ENCODE peak calls at places on chromosomes 3 and 15, in six cellular contexts. One of them, this sample, is unnamed. For H3K4me1, the result is how much of the 10 kb centered on the place peaks cover.

GRCh38 chr15:81038975-81039607 is 38.4 kb downstream of the TLNRD1 start:
- DNase-seq in heart right ventricle: no peak
- DNase-seq in ovary: no peak
- DNase-seq in hepatocyte: peak
- DNase-seq in effector memory CD4-positive, alpha-beta T cell: no peak
- DNase-seq in left ventricle myocardium inferior: no peak
- DNase-seq in this sample: no peak

GRCh38 chr15:48856947-48857346 is 21.0 kb upstream of the EID1 start:
- DNase-seq in hepatocyte: no peak
- DNase-seq in effector memory CD4-positive, alpha-beta T cell: no peak
- DNase-seq in ovary: no peak
- DNase-seq in heart right ventricle: no peak
- DNase-seq in left ventricle myocardium inferior: no peak
- DNase-seq in this sample: no peak

GRCh38 chr3:108818404-108818803 is 4.2 kb upstream of the TRAT1 start:
- DNase-seq in effector memory CD4-positive, alpha-beta T cell: peak
- DNase-seq in ovary: no peak
- DNase-seq in hepatocyte: peak
- DNase-seq in left ventricle myocardium inferior: no peak
- DNase-seq in heart right ventricle: no peak
- DNase-seq in this sample: no peak

GRCh38 chr15:29183071-29183831 is 86.4 kb downstream of the NSMCE3 start:
- DNase-seq in effector memory CD4-positive, alpha-beta T cell: no peak
- DNase-seq in hepatocyte: no peak
- DNase-seq in ovary: no peak
- DNase-seq in heart right ventricle: no peak
- DNase-seq in left ventricle myocardium inferior: no peak
- DNase-seq in this sample: no peak

GRCh38 chr3:150370129-150370602 is 37.9 kb upstream of the TSC22D2 start:
- DNase-seq in heart right ventricle: no peak
- DNase-seq in hepatocyte: peak
- DNase-seq in effector memory CD4-positive, alpha-beta T cell: no peak
- DNase-seq in left ventricle myocardium inferior: no peak
- DNase-seq in ovary: peak
- DNase-seq in this sample: peak

GRCh38 chr3:136194409-136195257 is 1.5 kb downstream of the MSL2 start:
- DNase-seq in heart right ventricle: no peak
- DNase-seq in left ventricle myocardium inferior: peak
- DNase-seq in hepatocyte: peak
- DNase-seq in ovary: peak
- DNase-seq in effector memory CD4-positive, alpha-beta T cell: peak
- DNase-seq in this sample: peak

GRCh38 chr15:68524753-68525584 is 53.8 kb upstream of the CORO2B start:
- DNase-seq in heart right ventricle: no peak
- DNase-seq in left ventricle myocardium inferior: no peak
- DNase-seq in hepatocyte: no peak
- DNase-seq in ovary: no peak
- DNase-seq in effector memory CD4-positive, alpha-beta T cell: no peak
- DNase-seq in this sample: no peak

GRCh38 chr3:185270262-185270955 is 16.6 kb upstream of the EHHADH start:
- DNase-seq in effector memory CD4-positive, alpha-beta T cell: no peak
- DNase-seq in hepatocyte: peak
- DNase-seq in ovary: no peak
- DNase-seq in heart right ventricle: no peak
- DNase-seq in left ventricle myocardium inferior: no peak
- DNase-seq in this sample: no peak

GRCh38 chr15:66269326-66270090 is 16.0 kb upstream of the MEGF11 start:
- DNase-seq in left ventricle myocardium inferior: no peak
- DNase-seq in hepatocyte: peak
- DNase-seq in ovary: no peak
- DNase-seq in effector memory CD4-positive, alpha-beta T cell: no peak
- DNase-seq in heart right ventricle: no peak
- DNase-seq in this sample: no peak

GRCh38 chr3:111956995-111957736 is 21.7 kb upstream of the ABHD10 start:
- DNase-seq in left ventricle myocardium inferior: no peak
- DNase-seq in ovary: no peak
- DNase-seq in heart right ventricle: no peak
- DNase-seq in hepatocyte: no peak
- DNase-seq in effector memory CD4-positive, alpha-beta T cell: no peak
- DNase-seq in this sample: no peak

GRCh38 chr15:64112904-64113303 is 17.1 kb downstream of the SNX1 start:
- DNase-seq in ovary: no peak
- DNase-seq in effector memory CD4-positive, alpha-beta T cell: no peak
- DNase-seq in heart right ventricle: no peak
- DNase-seq in hepatocyte: no peak
- DNase-seq in left ventricle myocardium inferior: no peak
- DNase-seq in this sample: no peak

GRCh38 chr3:33438871-33439270 is 1.3 kb downstream of the UBP1 start:
- DNase-seq in hepatocyte: no peak
- DNase-seq in ovary: no peak
- DNase-seq in heart right ventricle: no peak
- DNase-seq in effector memory CD4-positive, alpha-beta T cell: no peak
- DNase-seq in left ventricle myocardium inferior: no peak
- DNase-seq in this sample: no peak

GRCh38 chr3:89107461-89108035 is at the start of gene EPHA3:
- DNase-seq in effector memory CD4-positive, alpha-beta T cell: peak
- DNase-seq in heart right ventricle: peak
- DNase-seq in hepatocyte: peak
- DNase-seq in ovary: peak
- DNase-seq in left ventricle myocardium inferior: peak
- DNase-seq in this sample: peak

GRCh38 chr15:42035362-42035761 is 14.5 kb upstream of the PLA2G4E start:
- DNase-seq in hepatocyte: peak
- DNase-seq in left ventricle myocardium inferior: no peak
- DNase-seq in effector memory CD4-positive, alpha-beta T cell: no peak
- DNase-seq in heart right ventricle: no peak
- DNase-seq in ovary: no peak
- DNase-seq in this sample: no peak

GRCh38 chr3:117632191-117632590 is 922.6 kb downstream of the TUSC7 start:
- DNase-seq in heart right ventricle: no peak
- DNase-seq in effector memory CD4-positive, alpha-beta T cell: no peak
- DNase-seq in ovary: no peak
- DNase-seq in hepatocyte: no peak
- DNase-seq in left ventricle myocardium inferior: no peak
- DNase-seq in this sample: no peak

GRCh38 chr3:127457094-127457475 is 133.4 kb downstream of the TPRA1 start:
- DNase-seq in effector memory CD4-positive, alpha-beta T cell: no peak
- DNase-seq in heart right ventricle: peak
- DNase-seq in left ventricle myocardium inferior: peak
- DNase-seq in hepatocyte: peak
- DNase-seq in ovary: peak
- DNase-seq in this sample: peak

GRCh38 chr15:47037003-47037402 is 680.3 kb upstream of the SEMA6D start:
- DNase-seq in heart right ventricle: no peak
- DNase-seq in effector memory CD4-positive, alpha-beta T cell: no peak
- DNase-seq in left ventricle myocardium inferior: no peak
- DNase-seq in ovary: no peak
- DNase-seq in hepatocyte: no peak
- DNase-seq in this sample: no peak

DNA sequence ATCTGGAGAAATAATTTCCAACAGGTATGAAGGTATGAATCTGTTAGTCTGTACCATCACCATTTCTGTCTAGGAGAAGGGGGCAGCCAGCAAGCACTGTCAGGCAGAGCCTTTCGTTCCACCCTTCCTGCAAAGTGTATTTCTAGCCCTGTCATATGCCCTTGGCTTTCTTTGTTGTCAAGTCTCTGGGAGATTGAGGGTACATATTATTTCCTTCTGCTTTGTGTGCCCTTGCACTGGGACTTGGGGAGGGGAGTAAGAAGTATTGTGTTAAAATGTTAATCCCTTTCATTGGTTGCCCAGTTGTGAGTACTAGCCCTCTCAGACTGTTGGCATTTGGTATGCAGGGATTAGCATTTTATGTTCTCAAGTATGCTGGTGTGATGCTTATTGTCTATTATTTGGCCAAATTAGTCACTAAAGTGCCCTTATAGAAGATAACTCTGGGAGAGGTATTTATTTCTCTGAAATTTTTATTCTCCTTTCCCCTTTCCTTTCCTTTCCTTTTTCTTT is 63.9 kb downstream of the RBM6 start:
- DNase-seq in ovary: no peak
- DNase-seq in left ventricle myocardium inferior: no peak
- DNase-seq in heart right ventricle: no peak
- DNase-seq in effector memory CD4-positive, alpha-beta T cell: no peak
- DNase-seq in hepatocyte: no peak
- DNase-seq in this sample: no peak
- H3K4me3 ChIP-seq in ovary: no peak
- H3K4me3 ChIP-seq in left ventricle myocardium inferior: no peak
- H3K4me3 ChIP-seq in heart right ventricle: no peak
- H3K4me3 ChIP-seq in effector memory CD4-positive, alpha-beta T cell: no peak
- H3K4me3 ChIP-seq in hepatocyte: no peak
- H3K4me3 ChIP-seq in this sample: no peak

GRCh38 chr3:50575372-50575771 is 6.0 kb downstream of the HEMK1 start:
- DNase-seq in effector memory CD4-positive, alpha-beta T cell: no peak
- DNase-seq in heart right ventricle: no peak
- DNase-seq in ovary: no peak
- DNase-seq in left ventricle myocardium inferior: no peak
- DNase-seq in hepatocyte: no peak
- DNase-seq in this sample: no peak
- H3K4me1 ChIP-seq in effector memory CD4-positive, alpha-beta T cell: half or more
- H3K4me1 ChIP-seq in heart right ventricle: under half
- H3K4me1 ChIP-seq in ovary: under half
- H3K4me1 ChIP-seq in left ventricle myocardium inferior: under half
- H3K4me1 ChIP-seq in hepatocyte: under half
- H3K4me1 ChIP-seq in this sample: under half

GRCh38 chr15:56464893-56465520 is at the start of gene MNS1:
- DNase-seq in hepatocyte: peak
- DNase-seq in heart right ventricle: peak
- DNase-seq in ovary: peak
- DNase-seq in left ventricle myocardium inferior: peak
- DNase-seq in effector memory CD4-positive, alpha-beta T cell: peak
- DNase-seq in this sample: peak

GRCh38 chr15:56471440-56472069 is 6.6 kb upstream of the MNS1 start:
- DNase-seq in heart right ventricle: no peak
- DNase-seq in effector memory CD4-positive, alpha-beta T cell: no peak
- DNase-seq in ovary: no peak
- DNase-seq in left ventricle myocardium inferior: no peak
- DNase-seq in hepatocyte: no peak
- DNase-seq in this sample: no peak

GRCh38 chr15:56469484-56469883 is 4.5 kb upstream of the MNS1 start:
- DNase-seq in ovary: no peak
- DNase-seq in left ventricle myocardium inferior: no peak
- DNase-seq in effector memory CD4-positive, alpha-beta T cell: no peak
- DNase-seq in heart right ventricle: no peak
- DNase-seq in hepatocyte: no peak
- DNase-seq in this sample: no peak

GRCh38 chr15:56467626-56468025 is 2.7 kb upstream of the MNS1 start:
- DNase-seq in heart right ventricle: no peak
- DNase-seq in hepatocyte: no peak
- DNase-seq in left ventricle myocardium inferior: no peak
- DNase-seq in effector memory CD4-positive, alpha-beta T cell: no peak
- DNase-seq in ovary: no peak
- DNase-seq in this sample: no peak

DNA sequence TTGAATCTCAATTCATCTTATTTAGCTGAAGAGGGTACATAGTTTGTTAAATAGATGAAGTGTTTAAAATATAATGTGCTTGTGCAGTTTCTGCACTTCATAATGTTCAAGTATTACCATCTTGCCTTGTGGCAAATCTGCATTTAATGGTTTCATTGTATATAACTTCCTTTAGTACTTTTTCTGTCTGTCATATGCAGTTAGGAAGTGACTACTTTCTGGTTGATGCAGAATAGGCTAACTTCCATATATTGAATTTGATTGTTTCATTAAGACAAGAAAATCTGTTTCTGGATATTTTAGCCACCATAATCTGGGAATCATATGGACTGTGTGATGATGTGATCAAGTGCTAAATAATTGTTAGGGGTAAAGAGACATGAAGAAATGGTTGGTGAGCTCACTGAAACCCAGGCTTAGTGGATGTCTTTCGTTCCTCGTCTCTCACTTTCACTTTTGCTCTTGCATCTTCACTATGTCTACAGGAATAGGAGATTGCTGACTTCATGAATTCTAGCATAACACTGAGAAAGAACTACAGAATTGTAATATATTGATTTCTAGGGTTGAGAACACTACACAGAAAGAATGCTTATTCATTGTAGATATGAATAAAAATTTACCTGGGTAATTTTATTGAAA is 3.5 kb upstream of the MNS1 start:
- DNase-seq in left ventricle myocardium inferior: no peak
- DNase-seq in effector memory CD4-positive, alpha-beta T cell: no peak
- DNase-seq in heart right ventricle: no peak
- DNase-seq in ovary: no peak
- DNase-seq in hepatocyte: no peak
- DNase-seq in this sample: no peak
- H3K4me3 ChIP-seq in left ventricle myocardium inferior: peak
- H3K4me3 ChIP-seq in effector memory CD4-positive, alpha-beta T cell: peak
- H3K4me3 ChIP-seq in heart right ventricle: no peak
- H3K4me3 ChIP-seq in ovary: no peak
- H3K4me3 ChIP-seq in hepatocyte: no peak
- H3K4me3 ChIP-seq in this sample: no peak

GRCh38 chr15:78034495-78035191 is 42.9 kb downstream of the TBC1D2B start:
- DNase-seq in ovary: no peak
- DNase-seq in hepatocyte: no peak
- DNase-seq in effector memory CD4-positive, alpha-beta T cell: peak
- DNase-seq in heart right ventricle: no peak
- DNase-seq in left ventricle myocardium inferior: no peak
- DNase-seq in this sample: no peak
- H3K4me1 ChIP-seq in ovary: under half
- H3K4me1 ChIP-seq in hepatocyte: under half
- H3K4me1 ChIP-seq in effector memory CD4-positive, alpha-beta T cell: half or more
- H3K4me1 ChIP-seq in heart right ventricle: half or more
- H3K4me1 ChIP-seq in left ventricle myocardium inferior: half or more
- H3K4me1 ChIP-seq in this sample: under half

GRCh38 chr3:125004196-125004595 is 51.6 kb downstream of the HEG1 start:
- DNase-seq in hepatocyte: no peak
- DNase-seq in ovary: no peak
- DNase-seq in heart right ventricle: no peak
- DNase-seq in left ventricle myocardium inferior: no peak
- DNase-seq in effector memory CD4-positive, alpha-beta T cell: no peak
- DNase-seq in this sample: no peak

GRCh38 chr3:125002834-125003368 is 52.9 kb downstream of the HEG1 start:
- DNase-seq in left ventricle myocardium inferior: no peak
- DNase-seq in ovary: no peak
- DNase-seq in effector memory CD4-positive, alpha-beta T cell: no peak
- DNase-seq in heart right ventricle: no peak
- DNase-seq in hepatocyte: no peak
- DNase-seq in this sample: no peak

GRCh38 chr3:125008766-125009165 is 47.0 kb downstream of the HEG1 start:
- DNase-seq in ovary: no peak
- DNase-seq in heart right ventricle: no peak
- DNase-seq in left ventricle myocardium inferior: no peak
- DNase-seq in effector memory CD4-positive, alpha-beta T cell: no peak
- DNase-seq in hepatocyte: no peak
- DNase-seq in this sample: no peak

GRCh38 chr3:125003369-125003853 is 52.4 kb downstream of the HEG1 start:
- DNase-seq in effector memory CD4-positive, alpha-beta T cell: no peak
- DNase-seq in hepatocyte: peak
- DNase-seq in heart right ventricle: peak
- DNase-seq in ovary: peak
- DNase-seq in left ventricle myocardium inferior: peak
- DNase-seq in this sample: no peak

GRCh38 chr3:125006190-125006855 is 49.5 kb downstream of the HEG1 start:
- DNase-seq in left ventricle myocardium inferior: no peak
- DNase-seq in hepatocyte: no peak
- DNase-seq in heart right ventricle: no peak
- DNase-seq in effector memory CD4-positive, alpha-beta T cell: no peak
- DNase-seq in ovary: no peak
- DNase-seq in this sample: no peak
- H3K4me3 ChIP-seq in left ventricle myocardium inferior: no peak
- H3K4me3 ChIP-seq in hepatocyte: no peak
- H3K4me3 ChIP-seq in heart right ventricle: no peak
- H3K4me3 ChIP-seq in effector memory CD4-positive, alpha-beta T cell: no peak
- H3K4me3 ChIP-seq in ovary: no peak
- H3K4me3 ChIP-seq in this sample: no peak